ENCODE peak calls at places on chromosome 13, in seven cellular contexts. M, K, T, G, V, L and U are unnamed samples.

GRCh38 chr13:56351041-56351440 is 789.7 kb upstream of the PRR20A start:
- DNase-seq in T (no peak), M (no peak), G (no peak), V (no peak), L (no peak), K (no peak), U (no peak)

GRCh38 chr13:76129305-76130040 is 493.3 kb downstream of the LMO7 start:
- DNase-seq in V (no peak), K (no peak), M (no peak), L (no peak), G (no peak), T (no peak), U (no peak)

GRCh38 chr13:99367663-99368448 is 60.7 kb upstream of the GPR183 start:
- DNase-seq in L (no peak), T (no peak), G (no peak), V (no peak), K (no peak), M (no peak), U (no peak)

GRCh38 chr13:46492946-46493345 is 60.0 kb upstream of the LRCH1 start:
- DNase-seq in T (no peak), V (no peak), G (no peak), M (peak; percentile 4), L (peak; percentile 62), K (peak; percentile 74), U (peak; percentile 78)

GRCh38 chr13:66578305-66578704 is 651.8 kb downstream of the PCDH9 start:
- DNase-seq in M (no peak), T (no peak), L (no peak), K (no peak), V (no peak), G (no peak), U (no peak)

GRCh38 chr13:113506025-113506685 is 15.6 kb upstream of the DCUN1D2 start:
- DNase-seq in K (peak; percentile 6), T (no peak), L (no peak), G (no peak), V (no peak), M (no peak), U (no peak)

GRCh38 chr13:71865858-71866172 is 1.2 kb downstream of the DACH1 start:
- DNase-seq in G (no peak), M (no peak), V (no peak), L (no peak), K (peak; percentile 10), T (no peak), U (no peak)

GRCh38 chr13:39102981-39103490 is 64.8 kb downstream of the NHLRC3 start:
- DNase-seq in K (no peak), L (no peak), G (no peak), T (no peak), M (no peak), V (no peak), U (no peak)

GRCh38 chr13:49219647-49220034 is 497 bp upstream of the MLNR start:
- DNase-seq in T (no peak), M (no peak), K (no peak), G (no peak), L (no peak), V (no peak), U (no peak)

GRCh38 chr13:110390572-110390971 is 83.5 kb downstream of the COL4A2 start:
- DNase-seq in G (no peak), L (no peak), K (peak; percentile 69), T (no peak), V (no peak), M (no peak), U (no peak)

GRCh38 chr13:33260168-33261098 is 25.1 kb downstream of the STARD13 start:
- DNase-seq in T (no peak), K (peak; percentile 66), L (no peak), G (no peak), M (peak; percentile 39), V (no peak), U (peak; percentile 31)

GRCh38 chr13:60043262-60043661 is 120.5 kb downstream of the DIAPH3 start:
- DNase-seq in T (no peak), K (peak; percentile 26), M (no peak), V (no peak), L (no peak), G (no peak), U (no peak)

GRCh38 chr13:109105899-109106298 is 476.5 kb downstream of the MYO16 start:
- DNase-seq in T (no peak), V (no peak), K (no peak), M (no peak), G (no peak), L (no peak), U (no peak)

GRCh38 chr13:98570929-98571372 is 6.0 kb downstream of the STK24 start:
- DNase-seq in K (no peak), L (no peak), T (no peak), G (peak; percentile 61), V (peak; percentile 19), M (peak; percentile 42), U (no peak)

GRCh38 chr13:95588721-95589120 is 36.2 kb downstream of the CLDN10 start:
- DNase-seq in L (no peak), V (no peak), T (no peak), G (no peak), M (no peak), K (no peak), U (no peak)

GRCh38 chr13:24050292-24050711 is 110.2 kb upstream of the SPATA13 start:
- DNase-seq in K (peak; percentile 60), G (no peak), L (no peak), V (no peak), M (no peak), T (no peak), U (peak; percentile 25)

GRCh38 chr13:43229506-43229905 is 206.1 kb downstream of the DNAJC15 start:
- DNase-seq in K (peak; percentile 64), G (no peak), V (no peak), L (no peak), T (no peak), M (no peak), U (no peak)

GRCh38 chr13:105914637-105915036 is 620.8 kb downstream of the EFNB2 start:
- DNase-seq in G (no peak), V (no peak), K (peak; percentile 73), L (no peak), T (no peak), M (no peak), U (no peak)

GRCh38 chr13:110868631-110869165 is 46.2 kb downstream of the ANKRD10 start:
- DNase-seq in G (no peak), V (no peak), K (no peak), L (no peak), T (no peak), M (no peak), U (no peak)

GRCh38 chr13:73520566-73521290 is 461.9 kb downstream of the KLF5 start:
- DNase-seq in G (peak; percentile 8), T (no peak), K (no peak), L (no peak), M (no peak), V (no peak), U (no peak)

GRCh38 chr13:109243311-109243951 is 543.0 kb downstream of the IRS2 start:
- DNase-seq in G (no peak), T (no peak), V (no peak), K (peak; percentile 87), L (no peak), M (peak; percentile 52), U (no peak)

GRCh38 chr13:35855531-35856019 is 275.6 kb downstream of the DCLK1 start:
- DNase-seq in K (no peak), T (no peak), M (no peak), V (no peak), L (peak; percentile 65), G (no peak), U (peak; percentile 85)

GRCh38 chr13:23616228-23616627 is 46.0 kb downstream of the TNFRSF19 start:
- DNase-seq in L (no peak), T (no peak), G (no peak), V (no peak), K (no peak), M (no peak), U (no peak)

GRCh38 chr13:31310356-31310755 is 110.6 kb downstream of the B3GLCT start:
- DNase-seq in V (no peak), G (no peak), M (peak; percentile 35), K (no peak), T (no peak), L (no peak), U (no peak)

GRCh38 chr13:26220575-26220974 is 1.5 kb downstream of the RNF6 start:
- DNase-seq in L (no peak), M (no peak), K (peak; percentile 32), V (no peak), G (no peak), T (no peak), U (no peak)

GRCh38 chr13:21318891-21319532 is 140.1 kb downstream of the ZDHHC20 start:
- DNase-seq in V (no peak), M (no peak), T (no peak), K (no peak), L (no peak), G (no peak), U (no peak)

GRCh38 chr13:41019027-41019487 is at the start of gene ELF1:
- DNase-seq in T (no peak), G (peak; percentile 77), M (peak; percentile 74), K (peak; percentile 57), L (no peak), V (peak; percentile 28), U (no peak)

GRCh38 chr13:107518780-107519179 is 696.6 kb downstream of the LIG4 start:
- DNase-seq in V (no peak), K (no peak), G (no peak), L (no peak), T (no peak), M (no peak), U (no peak)

GRCh38 chr13:113834496-113835200 is 29.2 kb downstream of the GAS6 start:
- DNase-seq in L (no peak), V (no peak), G (no peak), T (no peak), M (no peak), K (no peak), U (no peak)

GRCh38 chr13:95185851-95186250 is 115.4 kb downstream of the ABCC4 start:
- DNase-seq in G (peak; percentile 69), V (peak; percentile 23), T (no peak), M (no peak), K (peak; percentile 4), L (no peak), U (no peak)

GRCh38 chr13:78595819-78596700 is 7.3 kb downstream of the POU4F1 start:
- DNase-seq in V (no peak), K (no peak), G (no peak), M (no peak), L (no peak), T (no peak), U (no peak)

GRCh38 chr13:49022472-49023144 is 46.9 kb downstream of the FNDC3A start:
- DNase-seq in V (no peak), L (no peak), K (no peak), G (no peak), T (no peak), M (no peak), U (no peak)

GRCh38 chr13:60019119-60019993 is 144.4 kb downstream of the DIAPH3 start:
- DNase-seq in L (no peak), K (peak; percentile 56), G (no peak), V (no peak), T (no peak), M (no peak), U (no peak)

GRCh38 chr13:86841264-86841663 is 829.9 kb upstream of the SLITRK5 start:
- DNase-seq in T (no peak), M (no peak), V (no peak), G (no peak), L (no peak), K (no peak), U (no peak)

GRCh38 chr13:87666826-87667225 is 4.3 kb upstream of the SLITRK5 start:
- DNase-seq in G (no peak), T (no peak), M (peak; percentile 94), V (no peak), L (no peak), K (no peak), U (no peak)

GRCh38 chr13:23561261-23561660 is 9.0 kb upstream of the TNFRSF19 start:
- DNase-seq in M (no peak), L (no peak), G (no peak), V (no peak), K (no peak), T (no peak), U (no peak)